ENCODE peak calls at places on chromosomes 5 and 9, in ten cellular contexts. O is H54, N is spleen, Y is sigmoid colon, J is stomach, P is HCT116, A is Peyer's patch, T is lower leg skin, X is body of pancreas, Z is esophagus squamous epithelium. B is an unnamed sample.

GRCh38 chr5:157450024-157450423 is 10.0 kb upstream of the NIPAL4 start:
- DNase-seq in Y (no peak), P (no peak), X (no peak), J (no peak), Z (no peak), O (no peak), T (no peak), N (no peak), A (no peak), B (no peak)

GRCh38 chr5:105587963-105588662 is 2025.5 kb upstream of the NUDT12 start:
- DNase-seq in O (no peak), T (no peak), X (no peak), P (no peak), Z (no peak), J (no peak), A (no peak), N (no peak), Y (no peak), B (no peak)

GRCh38 chr9:63817622-63818518 is 1467.1 kb downstream of the FOXD4L5 start:
- DNase-seq in T (peak), J (peak), X (peak), Z (no peak), O (no peak), N (peak), A (peak), P (no peak), Y (peak), B (peak)

GRCh38 chr9:806285-807156 is 35.0 kb upstream of the DMRT1 start:
- DNase-seq in Z (no peak), O (peak), P (no peak), A (no peak), N (no peak), T (no peak), Y (no peak), X (no peak), J (no peak), B (peak)

GRCh38 chr9:21686738-21687137 is 115.7 kb upstream of the MTAP start:
- DNase-seq in P (no peak), O (no peak), Y (no peak), N (no peak), Z (no peak), X (no peak), J (no peak), T (no peak), A (no peak), B (no peak)

GRCh38 chr5:168649306-168649705 is 70.1 kb upstream of the PANK3 start:
- DNase-seq in X (no peak), T (no peak), P (no peak), A (no peak), Y (no peak), O (no peak), J (no peak), Z (no peak), N (no peak), B (no peak)

GRCh38 chr5:68424799-68425537 is 209.4 kb downstream of the PIK3R1 start:
- DNase-seq in Z (no peak), Y (no peak), J (no peak), O (no peak), A (no peak), N (no peak), X (no peak), T (no peak), P (peak), B (no peak)

GRCh38 chr9:115157245-115157674 is 39.3 kb upstream of the TNC start:
- DNase-seq in J (no peak), A (no peak), O (peak), N (no peak), P (peak), X (no peak), Y (peak), Z (no peak), T (no peak), B (peak)

GRCh38 chr5:175195698-175196656 is 248.0 kb downstream of the DRD1 start:
- DNase-seq in N (no peak), P (peak), X (no peak), T (no peak), O (no peak), J (no peak), A (no peak), Y (no peak), Z (no peak), B (no peak)

GRCh38 chr5:157607371-157608161 is 32.0 kb upstream of the ADAM19 start:
- DNase-seq in J (no peak), A (no peak), X (no peak), Z (no peak), N (no peak), O (peak), P (peak), T (no peak), Y (no peak), B (no peak)

GRCh38 chr9:91515074-91515687 is 91.5 kb upstream of the NFIL3 start:
- DNase-seq in A (no peak), N (no peak), T (no peak), Y (no peak), O (peak), X (peak), P (no peak), J (peak), Z (no peak), B (peak)

GRCh38 chr5:82413302-82414042 is 135.3 kb upstream of the RPS23 start:
- DNase-seq in X (no peak), Z (no peak), N (no peak), P (no peak), J (no peak), T (no peak), Y (no peak), O (no peak), A (no peak), B (no peak)

GRCh38 chr9:36074870-36075532 is 38.3 kb downstream of the RECK start:
- DNase-seq in T (peak), A (peak), O (no peak), Y (peak), P (no peak), J (peak), Z (peak), N (no peak), X (peak), B (peak)

GRCh38 chr5:91595436-91595835 is 212.3 kb upstream of the ARRDC3 start:
- DNase-seq in A (no peak), O (no peak), T (no peak), X (no peak), P (no peak), N (no peak), Y (no peak), Z (no peak), J (no peak), B (no peak)

GRCh38 chr5:149227168-149227826 is 44.4 kb upstream of the AFAP1L1 start:
- DNase-seq in Y (no peak), Z (no peak), P (peak), X (no peak), J (no peak), T (no peak), A (no peak), N (no peak), O (peak), B (no peak)

GRCh38 chr5:120405291-120405864 is 58.7 kb upstream of the PRR16 start:
- DNase-seq in Z (no peak), T (no peak), Y (no peak), N (no peak), P (no peak), O (no peak), J (no peak), X (no peak), A (no peak), B (no peak)

GRCh38 chr9:94948567-94949235 is 222.2 kb downstream of the AOPEP start:
- DNase-seq in A (no peak), Y (no peak), X (no peak), N (no peak), T (no peak), O (no peak), Z (no peak), P (no peak), J (no peak), B (no peak)

GRCh38 chr5:82901281-82901888 is 175.8 kb downstream of the TMEM167A start:
- DNase-seq in T (no peak), A (no peak), P (no peak), O (no peak), J (no peak), Z (no peak), N (no peak), Y (no peak), X (no peak), B (no peak)

GRCh38 chr5:53488195-53488594 is 7.8 kb downstream of the FST start:
- DNase-seq in N (no peak), Y (no peak), P (no peak), Z (no peak), T (no peak), A (no peak), J (no peak), O (no peak), X (no peak), B (no peak)

GRCh38 chr5:14998494-14998893 is 126.9 kb upstream of the ANKH start:
- DNase-seq in O (no peak), Y (no peak), Z (no peak), X (no peak), J (no peak), T (no peak), N (no peak), P (no peak), A (no peak), B (no peak)

GRCh38 chr5:132734687-132735086 is 2.7 kb downstream of the KIF3A start:
- DNase-seq in T (no peak), O (no peak), P (no peak), N (no peak), Z (no peak), J (no peak), Y (no peak), A (no peak), X (no peak), B (no peak)

GRCh38 chr9:34651876-34652602 is at the start of gene IL11RA:
- DNase-seq in J (peak), X (peak), P (peak), O (peak), Z (no peak), Y (peak), A (peak), N (peak), T (peak), B (peak)
- TF ChIP-seq POLR2A in J (no peak), X (no peak), P (peak), O (peak), Z (no peak), Y (peak), A (peak), N (no peak), T (no peak), B (peak)

DNA sequence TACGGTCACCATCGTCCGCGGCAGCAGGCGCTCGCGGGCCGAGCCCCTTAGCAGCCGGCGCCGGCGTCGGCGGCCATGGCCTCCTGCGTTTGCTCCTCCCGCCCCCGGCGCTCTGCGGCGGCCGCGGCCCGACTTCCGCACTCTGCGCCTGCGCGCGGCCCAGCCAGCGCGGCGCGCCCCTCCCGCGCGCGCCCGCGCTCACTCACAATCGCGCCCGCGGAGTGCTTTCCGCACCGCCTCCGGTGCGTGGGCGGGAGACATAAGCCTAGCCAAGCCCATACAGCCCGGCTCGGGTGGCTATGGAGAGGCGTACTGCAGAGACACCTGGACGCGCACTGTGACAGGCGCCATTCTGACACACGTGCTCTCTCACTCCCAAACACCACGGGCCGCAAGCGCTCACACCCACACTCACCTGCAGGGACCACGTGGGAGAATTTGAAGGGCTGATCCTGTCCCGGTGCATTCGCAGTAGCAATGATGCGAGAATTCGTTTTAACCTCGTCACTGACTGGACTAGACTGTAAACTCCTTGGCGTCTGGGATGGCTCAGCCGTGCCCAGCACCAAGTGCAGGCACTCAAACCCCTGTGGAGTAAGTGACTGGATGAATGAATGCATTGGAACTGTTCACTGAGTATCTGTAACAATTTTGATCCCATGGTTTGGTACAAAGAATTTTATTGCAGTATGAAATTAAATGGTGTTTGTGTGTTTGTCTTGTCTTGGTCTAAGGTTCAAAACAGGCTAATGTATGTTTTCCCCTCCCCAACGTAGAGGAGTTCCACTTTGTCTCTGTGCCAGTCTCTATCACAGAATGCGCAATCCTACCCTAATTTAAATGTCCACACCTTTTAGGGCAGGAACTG is at the start of gene RNF145:
- DNase-seq in X (peak), A (peak), Y (peak), O (peak), J (peak), T (peak), Z (peak), N (peak), P (peak), B (peak)
- TF ChIP-seq POLR2A in X (no peak), A (peak), Y (no peak), O (peak), J (no peak), T (no peak), Z (peak), N (no peak), P (peak), B (no peak)

DNA sequence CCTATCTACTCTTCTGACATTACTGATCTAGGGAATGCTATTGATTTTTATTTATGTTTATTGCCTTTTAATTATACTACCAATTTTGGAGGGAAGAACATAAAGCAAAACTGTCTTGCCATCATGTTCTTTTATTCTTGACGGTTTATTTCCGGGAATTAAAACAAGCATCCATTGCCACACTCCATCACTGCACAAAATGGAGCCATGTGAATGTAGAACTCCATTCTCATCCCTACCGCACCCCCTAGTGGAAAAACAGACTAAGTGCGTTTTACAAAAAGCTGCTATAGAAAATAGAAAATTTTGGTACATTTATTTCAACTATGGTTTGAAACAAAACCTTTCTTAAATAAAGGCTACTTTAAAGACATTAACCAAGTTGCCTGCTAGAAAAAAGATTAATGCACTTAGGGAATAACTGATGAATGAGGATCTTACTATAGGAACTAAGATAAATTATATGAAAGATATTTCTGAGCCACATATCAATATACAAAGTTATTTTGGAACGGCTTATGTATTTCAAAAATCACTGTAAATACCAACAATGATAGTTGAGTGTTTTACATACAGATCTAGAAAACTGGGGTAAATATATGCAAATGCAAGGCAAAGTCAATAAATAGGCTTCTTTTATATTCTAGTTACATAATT is 26.6 kb downstream of the OXCT1 start:
- DNase-seq in O (peak), N (no peak), J (no peak), X (peak), A (no peak), Z (no peak), P (peak), T (no peak), Y (no peak), B (peak)
- TF ChIP-seq POLR2A in O (no peak), N (no peak), J (no peak), X (no peak), A (no peak), Z (no peak), P (no peak), T (no peak), Y (no peak), B (no peak)

DNA sequence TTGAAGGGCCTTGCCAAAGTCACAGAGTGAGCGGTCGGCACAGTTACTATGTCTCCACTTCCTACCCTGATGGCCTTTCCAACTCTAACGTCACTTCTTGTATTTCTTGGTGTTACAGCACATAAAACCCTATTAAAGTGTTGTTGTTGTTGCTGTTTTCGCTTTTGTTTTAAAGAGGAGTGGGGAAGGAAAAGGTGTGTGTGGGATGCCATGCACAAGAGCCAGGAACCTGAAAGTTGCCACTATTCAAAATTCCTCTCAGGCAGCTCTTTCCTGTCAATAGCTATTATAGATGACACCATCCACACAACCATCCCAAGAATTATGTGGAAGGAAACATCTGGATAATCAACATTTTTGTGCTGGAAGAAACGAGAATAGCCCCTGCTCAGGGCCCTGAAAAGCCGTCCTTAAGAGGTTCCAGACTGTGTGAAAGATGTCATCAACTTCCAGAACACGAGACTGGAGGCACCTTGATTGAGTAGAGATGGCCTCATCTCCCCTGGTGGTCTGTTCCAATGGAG is 79.3 kb downstream of the SHB start:
- DNase-seq in X (no peak), O (no peak), P (no peak), Y (no peak), J (no peak), A (no peak), Z (no peak), N (no peak), T (no peak), B (no peak)
- TF ChIP-seq POLR2A in X (no peak), O (no peak), P (no peak), Y (no peak), J (no peak), A (no peak), Z (no peak), N (no peak), T (no peak), B (no peak)

DNA sequence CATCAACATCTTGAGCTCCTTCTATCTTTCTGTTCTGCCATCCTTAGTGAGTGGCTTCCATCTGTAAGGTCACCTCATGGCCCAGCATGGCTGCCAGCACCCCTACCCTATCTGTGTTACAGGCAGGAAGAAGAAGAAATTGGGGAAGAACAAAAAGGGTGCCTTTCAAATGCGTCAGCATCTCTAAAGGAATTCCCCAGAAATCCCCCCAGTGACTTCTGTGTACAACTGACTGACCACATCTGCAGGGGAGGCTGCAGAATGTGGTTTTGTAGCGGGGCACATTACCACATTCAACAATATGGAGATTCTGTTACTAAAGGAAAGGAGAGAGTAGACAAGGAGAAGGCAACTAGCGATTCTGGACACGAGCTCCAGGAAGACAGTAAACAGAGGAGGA is 40.1 kb downstream of the ALG2 start:
- DNase-seq in J (no peak), A (no peak), P (no peak), Z (no peak), N (no peak), Y (no peak), X (no peak), T (no peak), O (no peak), B (no peak)
- TF ChIP-seq POLR2A in J (no peak), A (no peak), P (no peak), Z (no peak), N (no peak), Y (no peak), X (no peak), T (no peak), O (no peak), B (no peak)

GRCh38 chr5:58545912-58546311 is 37.0 kb upstream of the RAB3C start:
- DNase-seq in Y (no peak), N (no peak), J (no peak), A (no peak), P (no peak), X (no peak), T (no peak), Z (no peak), O (no peak), B (no peak)

GRCh38 chr5:58543723-58544122 is 39.2 kb upstream of the RAB3C start:
- DNase-seq in N (no peak), X (no peak), O (no peak), A (no peak), T (no peak), Y (no peak), P (no peak), Z (no peak), J (no peak), B (no peak)

GRCh38 chr5:58544926-58545325 is 37.9 kb upstream of the RAB3C start:
- DNase-seq in X (no peak), P (no peak), O (no peak), J (no peak), A (no peak), N (no peak), Z (no peak), Y (no peak), T (no peak), B (no peak)

GRCh38 chr5:58544195-58544594 is 38.7 kb upstream of the RAB3C start:
- DNase-seq in T (no peak), X (no peak), Y (no peak), N (no peak), J (no peak), P (no peak), A (no peak), O (no peak), Z (no peak), B (no peak)

GRCh38 chr5:58542709-58543108 is 40.2 kb upstream of the RAB3C start:
- DNase-seq in P (no peak), Z (no peak), J (no peak), N (no peak), X (no peak), Y (no peak), T (no peak), O (no peak), A (no peak), B (no peak)
- TF ChIP-seq POLR2A in P (no peak), Z (no peak), J (no peak), N (no peak), X (no peak), Y (no peak), T (no peak), O (no peak), A (no peak), B (no peak)

GRCh38 chr5:36744041-36744677 is 132.4 kb upstream of the NIPBL start:
- DNase-seq in J (no peak), P (no peak), A (no peak), T (no peak), Y (no peak), N (no peak), O (no peak), X (no peak), Z (no peak), B (no peak)
- TF ChIP-seq POLR2A in J (no peak), P (no peak), A (no peak), T (no peak), Y (no peak), N (no peak), O (no peak), X (no peak), Z (no peak), B (no peak)

DNA sequence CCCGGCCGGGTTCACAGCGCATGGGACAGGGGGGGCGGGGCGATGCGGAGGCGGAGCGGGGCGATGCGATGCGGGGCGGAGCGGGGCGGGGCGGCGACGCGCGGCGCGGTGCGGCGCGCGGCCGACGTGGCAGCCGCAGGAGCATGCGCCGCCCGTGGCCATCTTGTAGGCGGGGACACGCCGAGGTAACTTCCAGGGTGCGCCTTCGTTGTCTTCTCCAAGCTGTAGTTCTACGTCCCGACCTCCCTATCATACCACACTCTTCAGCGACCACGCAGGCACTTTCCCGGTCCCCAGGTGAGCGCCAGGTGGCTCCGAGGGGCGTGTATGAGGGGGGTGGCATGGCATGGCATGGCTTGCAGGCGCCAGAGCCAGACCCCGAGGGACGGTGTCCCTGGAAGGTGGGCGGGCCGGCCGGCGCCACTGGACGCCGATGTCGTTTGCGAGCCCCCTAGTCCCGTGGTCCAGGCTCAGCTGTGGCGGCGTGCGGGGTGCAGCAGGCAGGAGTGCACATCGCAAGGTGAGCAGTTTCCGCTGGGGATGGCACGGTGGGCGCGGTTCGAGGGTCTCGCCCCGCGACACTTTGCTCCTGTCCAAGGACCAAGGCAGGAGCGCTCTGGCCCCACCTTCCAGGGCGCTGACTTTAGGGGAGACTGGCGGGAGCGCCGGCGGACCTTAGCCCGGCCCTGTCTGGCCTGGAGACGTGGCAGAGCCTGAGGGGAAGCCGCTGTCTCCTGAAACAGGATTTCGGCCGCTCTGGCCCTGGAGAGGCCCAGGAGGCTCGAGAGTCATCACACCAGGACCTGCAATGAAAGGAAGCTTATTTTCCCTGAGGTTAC is at the start of gene PRRC1:
- DNase-seq in J (peak), Y (peak), T (peak), X (peak), N (peak), Z (peak), A (peak), P (peak), O (peak), B (peak)
- TF ChIP-seq POLR2A in J (no peak), Y (peak), T (no peak), X (peak), N (no peak), Z (no peak), A (peak), P (peak), O (peak), B (peak)